ENCODE peak calls at places on chromosomes 2 and 18, in eight cellular contexts. One of them, this sample, is unnamed.

GRCh38 chr2:167509585-167509984 is 621.3 kb downstream of the XIRP2 start:
- DNase-seq in H1: peak; percentile 51
- DNase-seq in fibroblast of the aortic adventitia: peak; percentile 22
- DNase-seq in MM.1S: no peak
- DNase-seq in IMR-90: peak; percentile 81
- DNase-seq in left ventricle myocardium inferior: no peak
- DNase-seq in AG04449: no peak
- DNase-seq in tibial artery: no peak
- DNase-seq in this sample: peak; percentile 93

GRCh38 chr18:12246849-12247808 is 7.0 kb upstream of the CIDEA start:
- DNase-seq in left ventricle myocardium inferior: no peak
- DNase-seq in IMR-90: no peak
- DNase-seq in tibial artery: no peak
- DNase-seq in MM.1S: peak; percentile 23
- DNase-seq in AG04449: no peak
- DNase-seq in H1: peak; percentile 44
- DNase-seq in fibroblast of the aortic adventitia: no peak
- DNase-seq in this sample: no peak

GRCh38 chr18:64017870-64018269 is 48.0 kb downstream of the SERPINB8 start:
- DNase-seq in AG04449: no peak
- DNase-seq in H1: no peak
- DNase-seq in left ventricle myocardium inferior: no peak
- DNase-seq in IMR-90: peak; percentile 13
- DNase-seq in tibial artery: no peak
- DNase-seq in fibroblast of the aortic adventitia: peak; percentile 41
- DNase-seq in MM.1S: peak; percentile 50
- DNase-seq in this sample: peak; percentile 40

GRCh38 chr2:157441072-157441454 is 2.8 kb downstream of the CYTIP start:
- DNase-seq in left ventricle myocardium inferior: no peak
- DNase-seq in AG04449: no peak
- DNase-seq in H1: no peak
- DNase-seq in IMR-90: no peak
- DNase-seq in fibroblast of the aortic adventitia: peak; percentile 49
- DNase-seq in MM.1S: peak; percentile 89
- DNase-seq in tibial artery: no peak
- DNase-seq in this sample: peak; percentile 43

GRCh38 chr2:113202305-113203216 is 28.8 kb downstream of the PSD4 start:
- DNase-seq in AG04449: no peak
- DNase-seq in tibial artery: no peak
- DNase-seq in fibroblast of the aortic adventitia: no peak
- DNase-seq in left ventricle myocardium inferior: no peak
- DNase-seq in MM.1S: no peak
- DNase-seq in IMR-90: no peak
- DNase-seq in H1: no peak
- DNase-seq in this sample: no peak

GRCh38 chr2:201347154-201347553 is 10.0 kb downstream of the FLACC1 start:
- DNase-seq in MM.1S: no peak
- DNase-seq in tibial artery: no peak
- DNase-seq in fibroblast of the aortic adventitia: no peak
- DNase-seq in left ventricle myocardium inferior: no peak
- DNase-seq in H1: no peak
- DNase-seq in IMR-90: no peak
- DNase-seq in AG04449: no peak
- DNase-seq in this sample: no peak

GRCh38 chr2:222311321-222311977 is 12.7 kb upstream of the PAX3 start:
- DNase-seq in MM.1S: no peak
- DNase-seq in left ventricle myocardium inferior: no peak
- DNase-seq in AG04449: no peak
- DNase-seq in fibroblast of the aortic adventitia: no peak
- DNase-seq in H1: no peak
- DNase-seq in tibial artery: no peak
- DNase-seq in IMR-90: no peak
- DNase-seq in this sample: no peak

GRCh38 chr2:158009425-158009824 is 92.3 kb upstream of the UPP2 start:
- DNase-seq in tibial artery: no peak
- DNase-seq in H1: no peak
- DNase-seq in MM.1S: no peak
- DNase-seq in fibroblast of the aortic adventitia: peak; percentile 36
- DNase-seq in left ventricle myocardium inferior: no peak
- DNase-seq in AG04449: no peak
- DNase-seq in IMR-90: no peak
- DNase-seq in this sample: no peak

GRCh38 chr18:23885750-23886149 is 128.8 kb upstream of the TTC39C start:
- DNase-seq in left ventricle myocardium inferior: no peak
- DNase-seq in MM.1S: no peak
- DNase-seq in fibroblast of the aortic adventitia: peak; percentile 60
- DNase-seq in IMR-90: no peak
- DNase-seq in tibial artery: no peak
- DNase-seq in AG04449: no peak
- DNase-seq in H1: no peak
- DNase-seq in this sample: no peak

GRCh38 chr2:30266051-30266621 is 34.8 kb downstream of the LBH start:
- DNase-seq in AG04449: no peak
- DNase-seq in tibial artery: peak; percentile 31
- DNase-seq in left ventricle myocardium inferior: no peak
- DNase-seq in fibroblast of the aortic adventitia: no peak
- DNase-seq in H1: no peak
- DNase-seq in MM.1S: no peak
- DNase-seq in IMR-90: no peak
- DNase-seq in this sample: no peak

GRCh38 chr2:6196461-6196860 is 504.3 kb downstream of the SOX11 start:
- DNase-seq in H1: no peak
- DNase-seq in left ventricle myocardium inferior: no peak
- DNase-seq in IMR-90: no peak
- DNase-seq in AG04449: no peak
- DNase-seq in fibroblast of the aortic adventitia: no peak
- DNase-seq in MM.1S: no peak
- DNase-seq in tibial artery: no peak
- DNase-seq in this sample: no peak

GRCh38 chr18:74540689-74541421 is 6.6 kb downstream of the CNDP1 start:
- DNase-seq in fibroblast of the aortic adventitia: peak; percentile 6
- DNase-seq in MM.1S: no peak
- DNase-seq in IMR-90: peak; percentile 28
- DNase-seq in AG04449: no peak
- DNase-seq in tibial artery: no peak
- DNase-seq in left ventricle myocardium inferior: no peak
- DNase-seq in H1: no peak
- DNase-seq in this sample: no peak

GRCh38 chr2:208488668-208489564 is 82.3 kb downstream of the PTH2R start:
- DNase-seq in H1: no peak
- DNase-seq in AG04449: no peak
- DNase-seq in left ventricle myocardium inferior: no peak
- DNase-seq in MM.1S: no peak
- DNase-seq in fibroblast of the aortic adventitia: no peak
- DNase-seq in tibial artery: no peak
- DNase-seq in IMR-90: no peak
- DNase-seq in this sample: no peak

GRCh38 chr18:55053976-55054375 is 94.7 kb upstream of the CCDC68 start:
- DNase-seq in fibroblast of the aortic adventitia: no peak
- DNase-seq in H1: no peak
- DNase-seq in AG04449: no peak
- DNase-seq in left ventricle myocardium inferior: no peak
- DNase-seq in tibial artery: no peak
- DNase-seq in MM.1S: no peak
- DNase-seq in IMR-90: peak; percentile 2
- DNase-seq in this sample: no peak

GRCh38 chr18:55048892-55049291 is 89.6 kb upstream of the CCDC68 start:
- DNase-seq in fibroblast of the aortic adventitia: peak; percentile 13
- DNase-seq in tibial artery: no peak
- DNase-seq in AG04449: no peak
- DNase-seq in H1: no peak
- DNase-seq in IMR-90: peak; percentile 65
- DNase-seq in left ventricle myocardium inferior: no peak
- DNase-seq in MM.1S: no peak
- DNase-seq in this sample: peak; percentile 73

GRCh38 chr18:55054591-55054990 is 95.3 kb upstream of the CCDC68 start:
- DNase-seq in fibroblast of the aortic adventitia: no peak
- DNase-seq in AG04449: no peak
- DNase-seq in MM.1S: no peak
- DNase-seq in IMR-90: no peak
- DNase-seq in left ventricle myocardium inferior: no peak
- DNase-seq in tibial artery: no peak
- DNase-seq in H1: no peak
- DNase-seq in this sample: no peak
- H3K4me3 ChIP-seq in fibroblast of the aortic adventitia: no peak overlapping the region
- H3K4me3 ChIP-seq in AG04449: no peak overlapping the region
- H3K4me3 ChIP-seq in MM.1S: no peak overlapping the region
- H3K4me3 ChIP-seq in IMR-90: no peak overlapping the region
- H3K4me3 ChIP-seq in left ventricle myocardium inferior: no peak overlapping the region
- H3K4me3 ChIP-seq in tibial artery: no peak overlapping the region
- H3K4me3 ChIP-seq in H1: no peak overlapping the region
- H3K4me3 ChIP-seq in this sample: no peak overlapping the region

DNA sequence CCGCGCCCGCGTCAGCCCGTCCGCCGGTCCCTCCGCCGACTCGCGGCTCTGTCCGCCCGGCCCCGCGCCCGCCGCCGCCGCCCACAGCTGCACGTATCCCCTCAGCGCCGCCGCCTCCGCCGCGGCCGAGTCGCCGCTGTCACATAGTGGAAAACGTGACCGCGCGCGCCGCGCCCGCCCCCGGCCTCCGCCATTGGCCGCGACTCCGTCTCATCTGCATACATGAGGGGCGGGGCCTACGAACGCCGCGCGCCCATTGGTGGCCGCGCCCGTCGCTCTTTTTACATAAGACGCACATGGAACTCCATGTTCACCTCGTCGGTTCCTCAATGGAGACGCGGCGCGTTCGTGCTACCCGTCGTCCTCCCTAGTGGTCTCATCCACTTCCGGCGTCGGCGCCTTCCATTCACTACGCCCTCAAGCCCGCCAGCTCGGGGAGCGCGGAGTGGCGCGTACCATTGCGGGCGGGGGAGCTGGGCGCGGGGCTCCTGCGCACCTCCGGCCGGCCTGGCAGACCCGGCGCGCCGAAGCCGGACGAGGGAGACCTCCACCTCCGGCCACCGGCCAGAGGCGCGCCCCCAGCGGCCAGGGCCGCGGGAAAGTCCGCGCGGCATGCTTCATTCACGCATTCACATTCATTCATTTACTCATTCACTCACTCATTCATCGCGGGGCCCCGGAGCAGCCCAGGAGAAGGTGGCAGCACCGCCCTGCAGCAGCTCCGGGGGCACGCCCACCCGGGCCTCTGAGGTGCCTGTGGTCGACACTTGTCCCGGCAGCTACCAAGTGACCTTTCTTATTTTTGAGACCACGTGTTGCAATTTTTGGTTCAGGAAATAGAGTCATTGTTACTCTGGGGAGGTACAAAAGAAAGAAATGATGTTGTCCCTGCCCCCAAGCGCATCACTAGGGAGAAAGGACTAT is 502 bp upstream of the PER2 start:
- DNase-seq in fibroblast of the aortic adventitia: peak; percentile 97
- DNase-seq in H1: peak; percentile 98
- DNase-seq in IMR-90: peak; percentile 99
- DNase-seq in tibial artery: peak; percentile 99
- DNase-seq in AG04449: peak; percentile 88
- DNase-seq in left ventricle myocardium inferior: peak; percentile 98
- DNase-seq in MM.1S: peak; percentile 97
- DNase-seq in this sample: peak; percentile 95
- TF ChIP-seq CTCF in fibroblast of the aortic adventitia: peak; percentile 39
- TF ChIP-seq CTCF in H1: peak; percentile 37
- TF ChIP-seq CTCF in IMR-90: peak; percentile 46
- TF ChIP-seq CTCF in tibial artery: peak; percentile 19
- TF ChIP-seq CTCF in AG04449: peak; percentile 43
- TF ChIP-seq CTCF in left ventricle myocardium inferior: peak; percentile 51
- TF ChIP-seq CTCF in MM.1S: no peak
- TF ChIP-seq CTCF in this sample: no peak

GRCh38 chr18:48928787-48929186 is 22.0 kb downstream of the SMAD7 start:
- DNase-seq in IMR-90: peak; percentile 42
- DNase-seq in MM.1S: peak; percentile 95
- DNase-seq in H1: no peak
- DNase-seq in left ventricle myocardium inferior: peak; percentile 68
- DNase-seq in AG04449: no peak
- DNase-seq in tibial artery: peak; percentile 74
- DNase-seq in fibroblast of the aortic adventitia: peak; percentile 69
- DNase-seq in this sample: no peak
- H3K4me3 ChIP-seq in IMR-90: no peak overlapping the region
- H3K4me3 ChIP-seq in MM.1S: peak overlapping the region; percentile 52
- H3K4me3 ChIP-seq in H1: no peak overlapping the region
- H3K4me3 ChIP-seq in left ventricle myocardium inferior: peak overlapping the region; percentile 37
- H3K4me3 ChIP-seq in AG04449: peak overlapping the region; percentile 8
- H3K4me3 ChIP-seq in tibial artery: no peak overlapping the region
- H3K4me3 ChIP-seq in fibroblast of the aortic adventitia: peak overlapping the region; percentile 40
- H3K4me3 ChIP-seq in this sample: no peak overlapping the region

GRCh38 chr18:5506174-5506573 is 37.6 kb downstream of the EPB41L3 start:
- DNase-seq in fibroblast of the aortic adventitia: no peak
- DNase-seq in MM.1S: no peak
- DNase-seq in AG04449: no peak
- DNase-seq in IMR-90: no peak
- DNase-seq in tibial artery: no peak
- DNase-seq in left ventricle myocardium inferior: no peak
- DNase-seq in H1: no peak
- DNase-seq in this sample: no peak

GRCh38 chr18:5508821-5509220 is 35.0 kb downstream of the EPB41L3 start:
- DNase-seq in MM.1S: no peak
- DNase-seq in AG04449: no peak
- DNase-seq in H1: no peak
- DNase-seq in tibial artery: no peak
- DNase-seq in IMR-90: no peak
- DNase-seq in fibroblast of the aortic adventitia: peak; percentile 24
- DNase-seq in left ventricle myocardium inferior: no peak
- DNase-seq in this sample: peak; percentile 47

GRCh38 chr18:5512191-5512590 is 31.6 kb downstream of the EPB41L3 start:
- DNase-seq in AG04449: no peak
- DNase-seq in left ventricle myocardium inferior: no peak
- DNase-seq in tibial artery: no peak
- DNase-seq in fibroblast of the aortic adventitia: no peak
- DNase-seq in MM.1S: no peak
- DNase-seq in H1: no peak
- DNase-seq in IMR-90: no peak
- DNase-seq in this sample: no peak

GRCh38 chr18:5513947-5514346 is 29.9 kb downstream of the EPB41L3 start:
- DNase-seq in H1: no peak
- DNase-seq in fibroblast of the aortic adventitia: no peak
- DNase-seq in left ventricle myocardium inferior: no peak
- DNase-seq in MM.1S: no peak
- DNase-seq in IMR-90: no peak
- DNase-seq in tibial artery: no peak
- DNase-seq in AG04449: no peak
- DNase-seq in this sample: no peak

DNA sequence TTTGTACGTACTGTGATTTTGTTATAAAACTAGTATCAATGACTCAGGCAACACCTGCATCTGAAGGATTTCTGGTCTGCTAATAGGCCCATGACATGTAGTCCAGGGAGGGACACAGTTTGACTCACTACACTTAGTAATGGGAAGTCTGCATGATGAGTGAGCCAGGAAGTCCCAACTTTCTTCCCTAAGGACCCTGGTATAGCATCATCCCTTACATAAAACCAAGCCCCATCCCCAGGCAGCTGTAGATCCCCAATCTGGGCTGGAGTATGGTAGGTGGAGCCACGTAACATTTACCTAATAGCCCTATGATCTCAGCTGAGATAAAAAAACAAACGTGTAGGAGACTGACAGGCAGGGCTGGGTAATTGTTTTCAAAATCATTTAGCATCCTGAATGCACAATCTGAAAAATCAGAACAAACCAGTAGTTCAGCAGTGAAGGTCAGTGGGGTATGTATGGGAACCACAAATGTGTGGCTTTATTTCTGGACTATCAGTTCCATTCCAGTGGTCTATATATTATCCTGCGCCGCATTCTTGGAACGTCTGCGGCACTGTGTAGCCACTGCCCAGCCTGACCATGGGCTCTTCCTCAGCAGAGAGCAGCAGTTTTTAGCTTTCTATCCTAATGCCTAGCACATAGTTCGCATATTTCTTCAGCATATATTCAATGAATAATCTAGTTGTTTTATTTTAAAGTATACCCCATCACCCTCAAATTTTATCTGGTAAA is 33.5 kb downstream of the EPB41L3 start:
- DNase-seq in AG04449: no peak
- DNase-seq in IMR-90: peak; percentile 78
- DNase-seq in left ventricle myocardium inferior: no peak
- DNase-seq in MM.1S: no peak
- DNase-seq in H1: no peak
- DNase-seq in fibroblast of the aortic adventitia: no peak
- DNase-seq in tibial artery: no peak
- DNase-seq in this sample: peak; percentile 90
- TF ChIP-seq CTCF in AG04449: no peak
- TF ChIP-seq CTCF in IMR-90: no peak
- TF ChIP-seq CTCF in left ventricle myocardium inferior: no peak
- TF ChIP-seq CTCF in MM.1S: no peak
- TF ChIP-seq CTCF in H1: no peak
- TF ChIP-seq CTCF in fibroblast of the aortic adventitia: no peak
- TF ChIP-seq CTCF in tibial artery: no peak
- TF ChIP-seq CTCF in this sample: no peak